ENCODE peak calls at places on chromosomes 13 and 19, in five cellular contexts. J is stimulated activated CD4-positive, alpha-beta T cell treated with anti-CD3 and anti-CD28 coated beads, Interleukin-4, amount 100 ng/mL, for 1 hour; X is RCC 7860; T is C1 segment of cervical spinal cord; O is stimulated activated CD8-positive, alpha-beta memory T cell treated with anti-CD3 and anti-CD28 coated beads, Interleukin-15, amount 100 ng/mL, for 1 hour. S is an unnamed sample.

GRCh38 chr19:48556163-48556562 is 4.2 kb downstream of the SULT2B1 start:
- DNase-seq in J (no peak), T (no peak), X (peak; percentile 63), O (no peak), S (no peak)

GRCh38 chr13:110312669-110313031 is 5.6 kb downstream of the COL4A2 start:
- DNase-seq in X (peak; percentile 63), O (no peak), J (no peak), T (no peak), S (no peak)

GRCh38 chr19:39277598-39277997 is 9.4 kb downstream of the IFNL2 start:
- DNase-seq in T (no peak), O (no peak), X (no peak), J (no peak), S (no peak)

GRCh38 chr19:53132231-53132991 is at the start of gene ZNF415:
- DNase-seq in X (peak; percentile 44), T (no peak), O (peak; percentile 10), J (peak; percentile 40), S (no peak)

GRCh38 chr19:17721821-17722220 is 2.5 kb downstream of the MAP1S start:
- DNase-seq in J (no peak), X (peak; percentile 47), O (no peak), T (no peak), S (no peak)

GRCh38 chr13:51955841-51956603 is 55.2 kb downstream of the ATP7B start:
- DNase-seq in T (no peak), O (no peak), J (no peak), X (no peak), S (no peak)

GRCh38 chr13:95207769-95208366 is 93.4 kb downstream of the ABCC4 start:
- DNase-seq in X (no peak), J (no peak), T (no peak), O (no peak), S (no peak)

GRCh38 chr19:7973883-7974282 is 30.4 kb upstream of the TIMM44 start:
- DNase-seq in J (no peak), T (no peak), O (no peak), X (no peak), S (no peak)

GRCh38 chr19:4609878-4610511 is 29.3 kb upstream of the TNFAIP8L1 start:
- DNase-seq in O (no peak), J (no peak), X (no peak), T (no peak), S (no peak)

GRCh38 chr13:100646871-100647270 is 27.7 kb downstream of the TMTC4 start:
- DNase-seq in J (no peak), X (no peak), T (no peak), O (no peak), S (no peak)

GRCh38 chr13:111216166-111216960 is 101.3 kb downstream of the ARHGEF7 start:
- DNase-seq in O (peak; percentile 15), J (peak; percentile 40), T (no peak), X (no peak), S (no peak)

GRCh38 chr13:45849408-45849807 is 2.1 kb downstream of the SIAH3 start:
- DNase-seq in O (no peak), X (no peak), T (no peak), J (no peak), S (no peak)

GRCh38 chr19:10532457-10532856 is 11.2 kb upstream of the ATG4D start:
- DNase-seq in T (no peak), J (no peak), X (no peak), O (no peak), S (no peak)

GRCh38 chr13:51628059-51628852 is 44.0 kb downstream of the WDFY2 start:
- DNase-seq in X (no peak), T (no peak), O (no peak), J (no peak), S (no peak)

GRCh38 chr19:2095338-2095938 is 688 bp downstream of the MOB3A start:
- DNase-seq in O (no peak), T (no peak), X (no peak), J (no peak), S (no peak)

GRCh38 chr19:51119089-51119488 is 5.6 kb upstream of the SIGLEC9 start:
- DNase-seq in J (no peak), T (no peak), O (no peak), X (no peak), S (no peak)

GRCh38 chr19:10420444-10421239 is at the start of gene PDE4A:
- DNase-seq in T (no peak), O (no peak), J (peak; percentile 58), X (no peak), S (no peak)

GRCh38 chr13:78194904-78195639 is 276.4 kb upstream of the EDNRB start:
- DNase-seq in O (no peak), J (no peak), X (peak; percentile 13), T (no peak), S (no peak)

GRCh38 chr19:18385675-18386542 is at the start of gene GDF15:
- DNase-seq in X (peak; percentile 67), J (peak; percentile 26), O (no peak), T (no peak), S (no peak)

GRCh38 chr19:46015080-46015960 is 7.5 kb downstream of the PGLYRP1 start:
- DNase-seq in J (peak; percentile 75), O (peak; percentile 32), T (no peak), X (no peak), S (no peak)

GRCh38 chr13:45337395-45337794 is 3.6 kb downstream of the TPT1 start:
- DNase-seq in X (no peak), O (no peak), T (no peak), J (no peak), S (no peak)